ENCODE peak calls at places on chromosome 7, in ten cellular contexts. S, F, I, E, V, A, P, Z, J and R are unnamed samples.
A peak's percentile ranks its signal among the peaks of the same experiment; 100 is the strongest.

GRCh38 chr7:1531263-1531978 is 919 bp downstream of the MAFK start:
- DNase-seq in S (peak; percentile 81), F (peak; percentile 61), I (peak; percentile 36), E (no peak), V (no peak), A (no peak), P (peak; percentile 62), Z (no peak), J (peak; percentile 61), R (no peak)

GRCh38 chr7:105811189-105811847 is 65.1 kb downstream of the ATXN7L1 start:
- DNase-seq in S (no peak), F (no peak), I (no peak), E (no peak), V (no peak), A (no peak), P (no peak), Z (no peak), J (no peak), R (no peak)

GRCh38 chr7:30898411-30898810 is 13.2 kb upstream of the AQP1 start:
- DNase-seq in S (peak; percentile 16), F (no peak), I (no peak), E (no peak), V (no peak), A (no peak), P (no peak), Z (no peak), J (no peak), R (no peak)

GRCh38 chr7:82985144-82985802 is 177.4 kb downstream of the PCLO start:
- DNase-seq in S (no peak), F (peak; percentile 9), I (no peak), E (no peak), V (no peak), A (no peak), P (no peak), Z (no peak), J (no peak), R (no peak)

GRCh38 chr7:123711832-123712293 is 36.9 kb downstream of the WASL start:
- DNase-seq in S (no peak), F (no peak), I (no peak), E (no peak), V (no peak), A (peak; percentile 29), P (no peak), Z (no peak), J (no peak), R (no peak)

GRCh38 chr7:64905547-64905946 is 2.5 kb downstream of the ZNF273 start:
- DNase-seq in S (no peak), F (no peak), I (no peak), E (no peak), V (no peak), A (no peak), P (no peak), Z (no peak), J (no peak), R (no peak)

GRCh38 chr7:30583181-30583580 is 11.5 kb upstream of the GARS1 start:
- DNase-seq in S (no peak), F (no peak), I (no peak), E (no peak), V (no peak), A (no peak), P (no peak), Z (no peak), J (no peak), R (no peak)

GRCh38 chr7:34497153-34497777 is 160.8 kb upstream of the NPSR1 start:
- DNase-seq in S (no peak), F (no peak), I (no peak), E (peak; percentile 39), V (no peak), A (no peak), P (no peak), Z (no peak), J (no peak), R (no peak)

GRCh38 chr7:73387221-73387828 is 46.3 kb upstream of the FZD9 start:
- DNase-seq in S (no peak), F (no peak), I (no peak), E (no peak), V (no peak), A (no peak), P (no peak), Z (no peak), J (no peak), R (no peak)

GRCh38 chr7:5495581-5496375 is 72.1 kb upstream of the TNRC18 start:
- DNase-seq in S (peak; percentile 88), F (peak; percentile 67), I (peak; percentile 25), E (no peak), V (no peak), A (no peak), P (no peak), Z (no peak), J (no peak), R (no peak)

GRCh38 chr7:96979551-96980276 is 25.6 kb upstream of the DLX6 start:
- DNase-seq in S (no peak), F (no peak), I (no peak), E (no peak), V (no peak), A (no peak), P (no peak), Z (no peak), J (no peak), R (no peak)

GRCh38 chr7:2795906-2796305 is 48.2 kb downstream of the GNA12 start:
- DNase-seq in S (no peak), F (no peak), I (no peak), E (no peak), V (no peak), A (no peak), P (no peak), Z (no peak), J (no peak), R (no peak)

GRCh38 chr7:151235091-151235787 is 3.0 kb downstream of the CHPF2 start:
- DNase-seq in S (no peak), F (no peak), I (no peak), E (no peak), V (no peak), A (no peak), P (no peak), Z (no peak), J (peak; percentile 29), R (no peak)

GRCh38 chr7:51789494-51789893 is 472.9 kb upstream of the COBL start:
- DNase-seq in S (no peak), F (no peak), I (no peak), E (peak; percentile 65), V (no peak), A (no peak), P (no peak), Z (no peak), J (no peak), R (no peak)

GRCh38 chr7:14332155-14332554 is 342.7 kb upstream of the ETV1 start:
- DNase-seq in S (no peak), F (no peak), I (peak; percentile 47), E (peak; percentile 66), V (no peak), A (no peak), P (no peak), Z (no peak), J (no peak), R (no peak)